ENCODE peak calls at places on chromosomes 4 and X, in eight cellular contexts. One of them, this sample, is unnamed.

GRCh38 chrX:110418220-110418856 is 59.7 kb downstream of the RTL9 start:
- DNase-seq in AG04450: peak; percentile 50
- DNase-seq in fibroblast of the aortic adventitia: peak; percentile 69
- DNase-seq in left ventricle myocardium superior: peak; percentile 29
- DNase-seq in activated T-cell treated with anti-CD3 and anti-CD28 coated beads, Interleukin-2, amount 50 U/mL, for 24 hours: no peak
- DNase-seq in central memory CD4-positive, alpha-beta T cell: no peak
- DNase-seq in anterior cingulate cortex: no peak
- DNase-seq in fibroblast of pulmonary artery: peak; percentile 76
- DNase-seq in this sample: no peak

GRCh38 chr4:1990348-1990645 is 18.5 kb downstream of the NELFA start:
- DNase-seq in fibroblast of pulmonary artery: no peak
- DNase-seq in anterior cingulate cortex: no peak
- DNase-seq in central memory CD4-positive, alpha-beta T cell: no peak
- DNase-seq in AG04450: no peak
- DNase-seq in left ventricle myocardium superior: no peak
- DNase-seq in activated T-cell treated with anti-CD3 and anti-CD28 coated beads, Interleukin-2, amount 50 U/mL, for 24 hours: no peak
- DNase-seq in fibroblast of the aortic adventitia: no peak
- DNase-seq in this sample: no peak

GRCh38 chr4:125104616-125105015 is 210.1 kb upstream of the FAT4 start:
- DNase-seq in AG04450: no peak
- DNase-seq in left ventricle myocardium superior: no peak
- DNase-seq in fibroblast of the aortic adventitia: no peak
- DNase-seq in central memory CD4-positive, alpha-beta T cell: no peak
- DNase-seq in activated T-cell treated with anti-CD3 and anti-CD28 coated beads, Interleukin-2, amount 50 U/mL, for 24 hours: no peak
- DNase-seq in anterior cingulate cortex: no peak
- DNase-seq in fibroblast of pulmonary artery: no peak
- DNase-seq in this sample: no peak

GRCh38 chrX:77446029-77446585 is 1.1 kb upstream of the FGF16 start:
- DNase-seq in left ventricle myocardium superior: peak; percentile 30
- DNase-seq in central memory CD4-positive, alpha-beta T cell: no peak
- DNase-seq in anterior cingulate cortex: no peak
- DNase-seq in fibroblast of pulmonary artery: no peak
- DNase-seq in activated T-cell treated with anti-CD3 and anti-CD28 coated beads, Interleukin-2, amount 50 U/mL, for 24 hours: peak; percentile 38
- DNase-seq in fibroblast of the aortic adventitia: no peak
- DNase-seq in AG04450: no peak
- DNase-seq in this sample: no peak

GRCh38 chr4:4867745-4868505 is 8.5 kb downstream of the MSX1 start:
- DNase-seq in anterior cingulate cortex: no peak
- DNase-seq in central memory CD4-positive, alpha-beta T cell: no peak
- DNase-seq in fibroblast of the aortic adventitia: no peak
- DNase-seq in AG04450: no peak
- DNase-seq in left ventricle myocardium superior: no peak
- DNase-seq in fibroblast of pulmonary artery: no peak
- DNase-seq in activated T-cell treated with anti-CD3 and anti-CD28 coated beads, Interleukin-2, amount 50 U/mL, for 24 hours: no peak
- DNase-seq in this sample: no peak

GRCh38 chr4:89703831-89704230 is 133.1 kb downstream of the SNCA start:
- DNase-seq in AG04450: no peak
- DNase-seq in anterior cingulate cortex: no peak
- DNase-seq in left ventricle myocardium superior: no peak
- DNase-seq in fibroblast of the aortic adventitia: no peak
- DNase-seq in fibroblast of pulmonary artery: no peak
- DNase-seq in central memory CD4-positive, alpha-beta T cell: no peak
- DNase-seq in activated T-cell treated with anti-CD3 and anti-CD28 coated beads, Interleukin-2, amount 50 U/mL, for 24 hours: no peak
- DNase-seq in this sample: no peak

GRCh38 chrX:115697806-115698205 is 136.8 kb downstream of the PLS3 start:
- DNase-seq in AG04450: no peak
- DNase-seq in anterior cingulate cortex: no peak
- DNase-seq in fibroblast of the aortic adventitia: peak; percentile 2
- DNase-seq in left ventricle myocardium superior: no peak
- DNase-seq in activated T-cell treated with anti-CD3 and anti-CD28 coated beads, Interleukin-2, amount 50 U/mL, for 24 hours: no peak
- DNase-seq in central memory CD4-positive, alpha-beta T cell: no peak
- DNase-seq in fibroblast of pulmonary artery: no peak
- DNase-seq in this sample: no peak

GRCh38 chrX:14899607-14900006 is 26.4 kb downstream of the MOSPD2 start:
- DNase-seq in anterior cingulate cortex: no peak
- DNase-seq in activated T-cell treated with anti-CD3 and anti-CD28 coated beads, Interleukin-2, amount 50 U/mL, for 24 hours: no peak
- DNase-seq in left ventricle myocardium superior: no peak
- DNase-seq in fibroblast of the aortic adventitia: peak; percentile 51
- DNase-seq in fibroblast of pulmonary artery: peak; percentile 64
- DNase-seq in central memory CD4-positive, alpha-beta T cell: no peak
- DNase-seq in AG04450: no peak
- DNase-seq in this sample: peak; percentile 73

GRCh38 chr4:115396034-115396433 is 282.6 kb upstream of the NDST4 start:
- DNase-seq in central memory CD4-positive, alpha-beta T cell: no peak
- DNase-seq in AG04450: no peak
- DNase-seq in fibroblast of the aortic adventitia: no peak
- DNase-seq in fibroblast of pulmonary artery: no peak
- DNase-seq in activated T-cell treated with anti-CD3 and anti-CD28 coated beads, Interleukin-2, amount 50 U/mL, for 24 hours: no peak
- DNase-seq in left ventricle myocardium superior: no peak
- DNase-seq in anterior cingulate cortex: no peak
- DNase-seq in this sample: no peak

GRCh38 chr4:2424581-2424980 is 5.8 kb downstream of the CFAP99 start:
- DNase-seq in left ventricle myocardium superior: no peak
- DNase-seq in central memory CD4-positive, alpha-beta T cell: no peak
- DNase-seq in anterior cingulate cortex: no peak
- DNase-seq in fibroblast of pulmonary artery: peak; percentile 31
- DNase-seq in AG04450: no peak
- DNase-seq in fibroblast of the aortic adventitia: peak; percentile 61
- DNase-seq in activated T-cell treated with anti-CD3 and anti-CD28 coated beads, Interleukin-2, amount 50 U/mL, for 24 hours: no peak
- DNase-seq in this sample: no peak

GRCh38 chrX:8688776-8689175 is 43.2 kb downstream of the ANOS1 start:
- DNase-seq in fibroblast of pulmonary artery: no peak
- DNase-seq in fibroblast of the aortic adventitia: no peak
- DNase-seq in left ventricle myocardium superior: no peak
- DNase-seq in AG04450: no peak
- DNase-seq in anterior cingulate cortex: no peak
- DNase-seq in central memory CD4-positive, alpha-beta T cell: no peak
- DNase-seq in activated T-cell treated with anti-CD3 and anti-CD28 coated beads, Interleukin-2, amount 50 U/mL, for 24 hours: no peak
- DNase-seq in this sample: no peak

GRCh38 chr4:141013899-141014298 is 119.4 kb downstream of the RNF150 start:
- DNase-seq in fibroblast of the aortic adventitia: no peak
- DNase-seq in anterior cingulate cortex: no peak
- DNase-seq in activated T-cell treated with anti-CD3 and anti-CD28 coated beads, Interleukin-2, amount 50 U/mL, for 24 hours: no peak
- DNase-seq in AG04450: no peak
- DNase-seq in fibroblast of pulmonary artery: no peak
- DNase-seq in left ventricle myocardium superior: no peak
- DNase-seq in central memory CD4-positive, alpha-beta T cell: no peak
- DNase-seq in this sample: no peak